ENCODE peak calls at places on chromosomes 5 and 9, in nine cellular contexts. X is LoVo; P is NCI-H1930; Z is stimulated activated naive CD8-positive, alpha-beta T cell treated with anti-CD3 and anti-CD28 coated beads, Interleukin-15, amount 100 ng/mL, for 72 hours; T is astrocyte of the hippocampus; M is ecto neural progenitor cell; B is body of pancreas; G is effector memory CD8-positive, alpha-beta T cell; J is ACHN. C is an unnamed sample.
A peak's percentile ranks its signal among the peaks of the same experiment; 100 is the strongest.

GRCh38 chr5:158978061-158978745 is 121.5 kb downstream of the EBF1 start:
- DNase-seq in B (no peak), G (no peak), X (no peak), M (no peak), P (no peak), T (peak; percentile 60), J (no peak), Z (no peak), C (peak; percentile 85)

GRCh38 chr5:124996764-124997077 is 250.3 kb upstream of the ZNF608 start:
- DNase-seq in G (no peak), M (no peak), P (no peak), Z (no peak), X (no peak), T (peak; percentile 74), B (no peak), J (no peak), C (peak; percentile 67)

GRCh38 chr5:76384189-76384588 is 18.9 kb upstream of the IQGAP2 start:
- DNase-seq in B (peak; percentile 67), Z (no peak), G (no peak), T (no peak), M (no peak), X (no peak), J (no peak), P (no peak), C (no peak)

GRCh38 chr5:73336366-73336765 is 112.2 kb downstream of the FOXD1 start:
- DNase-seq in Z (no peak), X (no peak), M (no peak), G (no peak), P (no peak), T (no peak), B (no peak), J (no peak), C (no peak)

GRCh38 chr9:114289106-114289505 is 33.8 kb upstream of the ORM1 start:
- DNase-seq in M (peak; percentile 40), G (no peak), J (no peak), B (no peak), P (no peak), Z (peak; percentile 5), X (no peak), T (no peak), C (no peak)

GRCh38 chr9:109726122-109726521 is 53.9 kb upstream of the PALM2AKAP2 start:
- DNase-seq in B (no peak), J (no peak), T (no peak), P (no peak), X (no peak), G (no peak), M (no peak), Z (no peak), C (no peak)

GRCh38 chr5:64977779-64978178 is 209.0 kb downstream of the CWC27 start:
- DNase-seq in G (no peak), Z (no peak), M (no peak), J (peak; percentile 15), X (no peak), T (no peak), B (no peak), P (no peak), C (no peak)

GRCh38 chr5:140550147-140551079 is 3.0 kb downstream of the EIF4EBP3 start:
- DNase-seq in P (no peak), X (no peak), M (no peak), T (no peak), B (no peak), Z (no peak), J (no peak), G (no peak), C (no peak)

GRCh38 chr5:157816682-157817268 is 42.2 kb downstream of the CLINT1 start:
- DNase-seq in G (no peak), J (peak; percentile 20), M (no peak), T (peak; percentile 13), P (no peak), B (no peak), Z (no peak), X (peak; percentile 32), C (peak; percentile 23)

GRCh38 chr9:99779277-99779676 is 42.4 kb upstream of the NR4A3 start:
- DNase-seq in Z (no peak), M (no peak), G (no peak), T (no peak), P (no peak), B (no peak), X (no peak), J (no peak), C (no peak)

GRCh38 chr9:86944974-86945867 is 2.1 kb downstream of the GAS1 start:
- DNase-seq in J (no peak), G (no peak), M (peak; percentile 63), X (no peak), P (no peak), Z (no peak), B (peak; percentile 41), T (peak; percentile 52), C (peak; percentile 27)

GRCh38 chr5:19546521-19546920 is 441.5 kb downstream of the CDH18 start:
- DNase-seq in G (no peak), J (no peak), P (no peak), B (no peak), X (no peak), Z (no peak), T (no peak), M (no peak), C (no peak)

GRCh38 chr9:70195456-70195855 is 63.3 kb upstream of the SMC5 start:
- DNase-seq in X (no peak), G (no peak), B (no peak), Z (no peak), J (no peak), P (no peak), M (no peak), T (no peak), C (no peak)

GRCh38 chr9:86449246-86449645 is 95.0 kb upstream of the TUT7 start:
- DNase-seq in G (no peak), T (no peak), Z (no peak), B (no peak), M (no peak), X (no peak), P (no peak), J (no peak), C (no peak)

GRCh38 chr9:93193978-93194377 is 10.0 kb downstream of the WNK2 start:
- DNase-seq in T (no peak), M (no peak), G (no peak), P (no peak), Z (no peak), J (no peak), X (no peak), B (no peak), C (no peak)

GRCh38 chr9:130311774-130312140 is 46.2 kb downstream of the HMCN2 start:
- DNase-seq in P (no peak), J (no peak), G (no peak), B (no peak), X (no peak), Z (no peak), M (no peak), T (no peak), C (no peak)

GRCh38 chr9:33255471-33255870 is 9.0 kb downstream of the BAG1 start:
- DNase-seq in X (no peak), M (no peak), Z (no peak), P (no peak), J (no peak), B (no peak), T (no peak), G (no peak), C (no peak)

C was measured in astrocyte of the spinal cord.